ENCODE peak calls at places on chromosomes 16 and 17, in four cellular contexts. One of them, this sample, is unnamed.

GRCh38 chr17:19726615-19727376 is 10.4 kb upstream of the SLC47A2 start:
- DNase-seq in AG09309: no peak
- DNase-seq in esophagus squamous epithelium: no peak
- DNase-seq in adrenal gland: no peak
- DNase-seq in this sample: no peak

GRCh38 chr17:8079291-8080207 is 8.0 kb downstream of the ALOX12B start:
- DNase-seq in AG09309: no peak
- DNase-seq in esophagus squamous epithelium: no peak
- DNase-seq in adrenal gland: peak
- DNase-seq in this sample: no peak

GRCh38 chr16:26161461-26162180 is 469.9 kb downstream of the HS3ST4 start:
- DNase-seq in AG09309: no peak
- DNase-seq in esophagus squamous epithelium: no peak
- DNase-seq in adrenal gland: no peak
- DNase-seq in this sample: no peak

GRCh38 chr16:55324491-55325447 is 766 bp downstream of the IRX6 start:
- DNase-seq in AG09309: no peak
- DNase-seq in esophagus squamous epithelium: no peak
- DNase-seq in adrenal gland: no peak
- DNase-seq in this sample: no peak

GRCh38 chr16:86661715-86662114 is 83.4 kb downstream of the FOXL1 start:
- DNase-seq in AG09309: no peak
- DNase-seq in esophagus squamous epithelium: no peak
- DNase-seq in adrenal gland: no peak
- DNase-seq in this sample: no peak

GRCh38 chr17:4722678-4723240 is 8.5 kb upstream of the MED11 start:
- DNase-seq in AG09309: no peak
- DNase-seq in esophagus squamous epithelium: no peak
- DNase-seq in adrenal gland: no peak
- DNase-seq in this sample: no peak

GRCh38 chr17:9381068-9381467 is 194.6 kb downstream of the STX8 start:
- DNase-seq in AG09309: no peak
- DNase-seq in esophagus squamous epithelium: no peak
- DNase-seq in adrenal gland: no peak
- DNase-seq in this sample: no peak

GRCh38 chr16:194516-194915 is 14.3 kb downstream of the HBQ1 start:
- DNase-seq in AG09309: no peak
- DNase-seq in esophagus squamous epithelium: no peak
- DNase-seq in adrenal gland: no peak
- DNase-seq in this sample: no peak

GRCh38 chr16:88437367-88437964 is 15.6 kb upstream of the ZFPM1 start:
- DNase-seq in AG09309: no peak
- DNase-seq in esophagus squamous epithelium: no peak
- DNase-seq in adrenal gland: peak
- DNase-seq in this sample: no peak

GRCh38 chr17:64145460-64145750 is 15.5 kb upstream of the ERN1 start:
- DNase-seq in AG09309: no peak
- DNase-seq in esophagus squamous epithelium: no peak
- DNase-seq in adrenal gland: no peak
- DNase-seq in this sample: no peak

GRCh38 chr17:64146418-64147109 is 16.6 kb upstream of the ERN1 start:
- DNase-seq in AG09309: no peak
- DNase-seq in esophagus squamous epithelium: no peak
- DNase-seq in adrenal gland: peak
- DNase-seq in this sample: no peak

GRCh38 chr17:64147110-64148016 is 17.4 kb upstream of the ERN1 start:
- DNase-seq in AG09309: no peak
- DNase-seq in esophagus squamous epithelium: no peak
- DNase-seq in adrenal gland: no peak
- DNase-seq in this sample: no peak

GRCh38 chr17:64148017-64148631 is 18.2 kb upstream of the ERN1 start:
- DNase-seq in AG09309: no peak
- DNase-seq in esophagus squamous epithelium: no peak
- DNase-seq in adrenal gland: peak
- DNase-seq in this sample: no peak

GRCh38 chr17:64145751-64146417 is 15.9 kb upstream of the ERN1 start:
- DNase-seq in AG09309: peak
- DNase-seq in esophagus squamous epithelium: peak
- DNase-seq in adrenal gland: peak
- DNase-seq in this sample: peak
- TF ChIP-seq CTCF in AG09309: no peak
- TF ChIP-seq CTCF in esophagus squamous epithelium: no peak
- TF ChIP-seq CTCF in adrenal gland: no peak
- TF ChIP-seq CTCF in this sample: no peak

DNA sequence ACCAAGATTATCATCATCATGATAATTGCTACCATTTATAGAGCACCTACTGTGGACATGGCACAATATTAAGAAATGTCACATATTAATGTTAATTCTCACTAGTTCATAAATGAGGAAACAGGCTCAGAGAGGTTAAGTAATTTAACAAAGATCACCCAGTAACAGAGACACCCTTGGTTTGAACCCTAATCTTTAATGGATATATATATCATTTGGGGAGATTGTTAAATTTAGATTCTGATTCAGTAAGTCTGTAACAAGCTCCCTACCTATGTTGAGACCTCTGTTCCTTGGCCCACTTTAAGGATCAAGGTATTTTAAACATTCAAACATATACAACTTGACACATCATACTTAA is 804 bp upstream of the TMEM100 start:
- DNase-seq in AG09309: no peak
- DNase-seq in esophagus squamous epithelium: no peak
- DNase-seq in adrenal gland: no peak
- DNase-seq in this sample: no peak
- H3K4me3 ChIP-seq in AG09309: no peak
- H3K4me3 ChIP-seq in esophagus squamous epithelium: no peak
- H3K4me3 ChIP-seq in adrenal gland: no peak
- H3K4me3 ChIP-seq in this sample: no peak

GRCh38 chr16:84183911-84184310 is 2.9 kb downstream of the TAF1C start:
- DNase-seq in AG09309: no peak
- DNase-seq in esophagus squamous epithelium: no peak
- DNase-seq in adrenal gland: no peak
- DNase-seq in this sample: no peak
- TF ChIP-seq CTCF in AG09309: peak
- TF ChIP-seq CTCF in esophagus squamous epithelium: peak
- TF ChIP-seq CTCF in adrenal gland: no peak
- TF ChIP-seq CTCF in this sample: peak

DNA sequence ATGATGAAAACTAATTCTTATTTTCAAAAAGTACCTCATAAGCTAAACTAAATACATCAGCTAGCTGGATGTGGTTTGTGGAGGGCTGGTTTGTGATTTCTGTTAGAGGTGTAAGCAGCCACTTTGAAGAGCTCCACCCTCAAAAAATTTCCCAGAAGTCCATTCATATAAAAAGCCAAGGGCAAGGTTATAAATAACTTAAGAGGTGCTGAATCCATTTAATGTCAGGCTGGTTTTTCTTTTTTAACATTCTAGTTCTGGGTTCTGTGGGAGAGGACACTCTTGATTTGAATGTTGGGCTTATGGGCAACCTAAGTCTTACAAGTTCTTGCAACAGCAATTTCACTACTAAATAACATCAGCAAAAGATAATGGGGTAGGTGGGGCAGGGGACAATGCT is 3.4 kb upstream of the WIPI1 start:
- DNase-seq in AG09309: no peak
- DNase-seq in esophagus squamous epithelium: no peak
- DNase-seq in adrenal gland: no peak
- DNase-seq in this sample: no peak
- H3K4me3 ChIP-seq in AG09309: no peak
- H3K4me3 ChIP-seq in esophagus squamous epithelium: no peak
- H3K4me3 ChIP-seq in adrenal gland: no peak
- H3K4me3 ChIP-seq in this sample: no peak

GRCh38 chr16:89707695-89708094 is 6.2 kb upstream of the SPATA2L start:
- DNase-seq in AG09309: no peak
- DNase-seq in esophagus squamous epithelium: no peak
- DNase-seq in adrenal gland: no peak
- DNase-seq in this sample: no peak
- TF ChIP-seq CTCF in AG09309: no peak
- TF ChIP-seq CTCF in esophagus squamous epithelium: no peak
- TF ChIP-seq CTCF in adrenal gland: no peak
- TF ChIP-seq CTCF in this sample: no peak

DNA sequence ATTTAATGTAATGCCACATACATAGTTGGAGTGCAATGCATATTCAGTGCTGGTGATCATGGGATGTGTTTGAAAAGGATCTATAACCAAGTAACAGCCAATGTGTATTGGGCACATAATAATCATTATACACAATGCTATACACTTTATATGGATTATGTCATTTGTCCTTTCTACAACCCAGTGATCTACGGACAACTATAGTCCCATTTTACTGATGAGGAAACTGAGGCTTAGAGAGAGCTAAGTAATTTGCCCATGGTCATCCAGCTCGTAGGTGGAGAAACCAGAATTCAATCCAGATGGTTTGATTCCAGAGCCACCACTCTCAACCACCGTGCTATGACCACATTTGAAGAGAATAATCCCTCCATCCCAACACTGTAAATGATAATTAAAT is 27.4 kb downstream of the COPZ2 start:
- DNase-seq in AG09309: no peak
- DNase-seq in esophagus squamous epithelium: no peak
- DNase-seq in adrenal gland: no peak
- DNase-seq in this sample: no peak
- H3K4me3 ChIP-seq in AG09309: no peak
- H3K4me3 ChIP-seq in esophagus squamous epithelium: no peak
- H3K4me3 ChIP-seq in adrenal gland: no peak
- H3K4me3 ChIP-seq in this sample: no peak

DNA sequence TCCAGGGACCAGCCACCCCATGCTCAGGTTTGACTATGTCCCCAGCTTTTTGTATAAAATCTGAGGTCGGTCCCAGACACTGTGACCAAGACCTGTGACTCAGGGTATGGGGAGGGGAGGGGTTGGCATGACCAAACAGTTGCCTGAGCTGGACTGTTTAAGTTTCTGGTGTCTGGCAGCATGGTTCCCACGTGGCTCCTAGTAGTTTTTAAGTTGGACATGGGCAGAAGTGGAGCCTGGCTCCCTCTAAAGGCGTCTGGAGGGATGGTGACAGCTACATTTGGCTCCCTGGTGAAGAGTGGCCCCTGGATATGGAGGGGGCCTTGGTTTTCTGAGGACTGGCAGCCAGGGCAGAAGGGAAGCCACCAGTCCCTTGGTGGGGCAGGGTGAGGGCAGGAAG is 7.9 kb downstream of the SMCR8 start:
- DNase-seq in AG09309: no peak
- DNase-seq in esophagus squamous epithelium: no peak
- DNase-seq in adrenal gland: peak
- DNase-seq in this sample: no peak
- TF ChIP-seq CTCF in AG09309: peak
- TF ChIP-seq CTCF in esophagus squamous epithelium: no peak
- TF ChIP-seq CTCF in adrenal gland: no peak
- TF ChIP-seq CTCF in this sample: no peak